ENCODE peak calls at places on chromosomes 6 and 20, in nine cellular contexts. One of them, this sample, is unnamed.

GRCh38 chr6:170480045-170480714 is 72.9 kb downstream of the PSMB1 start:
- DNase-seq in mucosa of descending colon: no peak
- DNase-seq in aorta: no peak
- DNase-seq in ACHN: no peak
- DNase-seq in GOT3: no peak
- DNase-seq in T-helper 17 cell: no peak
- DNase-seq in AG09319: no peak
- DNase-seq in naive thymus-derived CD4-positive, alpha-beta T cell: no peak
- DNase-seq in activated T-helper 1 cell treated with anti-CD3 and anti-CD28 coated beads, Interleukin-2, amount 50 U/mL, for 16 hours: no peak
- DNase-seq in this sample: no peak

GRCh38 chr6:46419576-46420002 is 71.7 kb downstream of the RCAN2 start:
- DNase-seq in mucosa of descending colon: no peak
- DNase-seq in aorta: peak; percentile 58
- DNase-seq in ACHN: peak; percentile 62
- DNase-seq in GOT3: no peak
- DNase-seq in T-helper 17 cell: no peak
- DNase-seq in AG09319: peak; percentile 57
- DNase-seq in naive thymus-derived CD4-positive, alpha-beta T cell: peak; percentile 7
- DNase-seq in activated T-helper 1 cell treated with anti-CD3 and anti-CD28 coated beads, Interleukin-2, amount 50 U/mL, for 16 hours: no peak
- DNase-seq in this sample: no peak

GRCh38 chr6:18044108-18044783 is 56.8 kb upstream of the KIF13A start:
- DNase-seq in mucosa of descending colon: no peak
- DNase-seq in aorta: no peak
- DNase-seq in ACHN: no peak
- DNase-seq in GOT3: no peak
- DNase-seq in T-helper 17 cell: no peak
- DNase-seq in AG09319: no peak
- DNase-seq in naive thymus-derived CD4-positive, alpha-beta T cell: no peak
- DNase-seq in activated T-helper 1 cell treated with anti-CD3 and anti-CD28 coated beads, Interleukin-2, amount 50 U/mL, for 16 hours: no peak
- DNase-seq in this sample: no peak

GRCh38 chr20:6122873-6123649 is at the start of gene FERMT1:
- DNase-seq in mucosa of descending colon: peak; percentile 89
- DNase-seq in aorta: no peak
- DNase-seq in ACHN: peak; percentile 83
- DNase-seq in GOT3: peak; percentile 73
- DNase-seq in T-helper 17 cell: no peak
- DNase-seq in AG09319: peak; percentile 18
- DNase-seq in naive thymus-derived CD4-positive, alpha-beta T cell: no peak
- DNase-seq in activated T-helper 1 cell treated with anti-CD3 and anti-CD28 coated beads, Interleukin-2, amount 50 U/mL, for 16 hours: no peak
- DNase-seq in this sample: no peak

GRCh38 chr6:170134077-170135040 is 156.5 kb downstream of the DLL1 start:
- DNase-seq in mucosa of descending colon: no peak
- DNase-seq in aorta: peak; percentile 46
- DNase-seq in ACHN: no peak
- DNase-seq in GOT3: no peak
- DNase-seq in T-helper 17 cell: peak; percentile 4
- DNase-seq in AG09319: no peak
- DNase-seq in naive thymus-derived CD4-positive, alpha-beta T cell: no peak
- DNase-seq in activated T-helper 1 cell treated with anti-CD3 and anti-CD28 coated beads, Interleukin-2, amount 50 U/mL, for 16 hours: no peak
- DNase-seq in this sample: no peak

GRCh38 chr6:143594647-143595046 is 83.1 kb upstream of the PHACTR2 start:
- DNase-seq in mucosa of descending colon: no peak
- DNase-seq in aorta: no peak
- DNase-seq in ACHN: no peak
- DNase-seq in GOT3: no peak
- DNase-seq in T-helper 17 cell: no peak
- DNase-seq in AG09319: no peak
- DNase-seq in naive thymus-derived CD4-positive, alpha-beta T cell: no peak
- DNase-seq in activated T-helper 1 cell treated with anti-CD3 and anti-CD28 coated beads, Interleukin-2, amount 50 U/mL, for 16 hours: no peak
- DNase-seq in this sample: no peak

GRCh38 chr6:24072038-24072746 is 53.8 kb upstream of the NRSN1 start:
- DNase-seq in mucosa of descending colon: no peak
- DNase-seq in aorta: no peak
- DNase-seq in ACHN: no peak
- DNase-seq in GOT3: no peak
- DNase-seq in T-helper 17 cell: no peak
- DNase-seq in AG09319: no peak
- DNase-seq in naive thymus-derived CD4-positive, alpha-beta T cell: no peak
- DNase-seq in activated T-helper 1 cell treated with anti-CD3 and anti-CD28 coated beads, Interleukin-2, amount 50 U/mL, for 16 hours: no peak
- DNase-seq in this sample: no peak

GRCh38 chr20:62329389-62330377 is 26.9 kb downstream of the ADRM1 start:
- DNase-seq in mucosa of descending colon: no peak
- DNase-seq in aorta: no peak
- DNase-seq in ACHN: no peak
- DNase-seq in GOT3: no peak
- DNase-seq in T-helper 17 cell: no peak
- DNase-seq in AG09319: no peak
- DNase-seq in naive thymus-derived CD4-positive, alpha-beta T cell: no peak
- DNase-seq in activated T-helper 1 cell treated with anti-CD3 and anti-CD28 coated beads, Interleukin-2, amount 50 U/mL, for 16 hours: no peak
- DNase-seq in this sample: no peak

GRCh38 chr6:138953451-138953850 is 34.6 kb downstream of the REPS1 start:
- DNase-seq in mucosa of descending colon: no peak
- DNase-seq in aorta: no peak
- DNase-seq in ACHN: no peak
- DNase-seq in GOT3: no peak
- DNase-seq in T-helper 17 cell: no peak
- DNase-seq in AG09319: no peak
- DNase-seq in naive thymus-derived CD4-positive, alpha-beta T cell: no peak
- DNase-seq in activated T-helper 1 cell treated with anti-CD3 and anti-CD28 coated beads, Interleukin-2, amount 50 U/mL, for 16 hours: no peak
- DNase-seq in this sample: no peak

GRCh38 chr6:30041221-30041620 is 19.8 kb upstream of the POLR1H start:
- DNase-seq in mucosa of descending colon: no peak
- DNase-seq in aorta: no peak
- DNase-seq in ACHN: no peak
- DNase-seq in GOT3: no peak
- DNase-seq in T-helper 17 cell: no peak
- DNase-seq in AG09319: no peak
- DNase-seq in naive thymus-derived CD4-positive, alpha-beta T cell: no peak
- DNase-seq in activated T-helper 1 cell treated with anti-CD3 and anti-CD28 coated beads, Interleukin-2, amount 50 U/mL, for 16 hours: no peak
- DNase-seq in this sample: no peak

GRCh38 chr6:34437644-34437970 is 11.7 kb upstream of the RPS10 start:
- DNase-seq in mucosa of descending colon: no peak
- DNase-seq in aorta: no peak
- DNase-seq in ACHN: no peak
- DNase-seq in GOT3: no peak
- DNase-seq in T-helper 17 cell: no peak
- DNase-seq in AG09319: no peak
- DNase-seq in naive thymus-derived CD4-positive, alpha-beta T cell: no peak
- DNase-seq in activated T-helper 1 cell treated with anti-CD3 and anti-CD28 coated beads, Interleukin-2, amount 50 U/mL, for 16 hours: no peak
- DNase-seq in this sample: no peak

GRCh38 chr6:12342664-12343063 is 52.5 kb downstream of the EDN1 start:
- DNase-seq in mucosa of descending colon: no peak
- DNase-seq in aorta: no peak
- DNase-seq in ACHN: no peak
- DNase-seq in GOT3: no peak
- DNase-seq in T-helper 17 cell: no peak
- DNase-seq in AG09319: no peak
- DNase-seq in naive thymus-derived CD4-positive, alpha-beta T cell: no peak
- DNase-seq in activated T-helper 1 cell treated with anti-CD3 and anti-CD28 coated beads, Interleukin-2, amount 50 U/mL, for 16 hours: no peak
- DNase-seq in this sample: no peak

GRCh38 chr20:44523746-44524145 is 1.9 kb upstream of the SERINC3 start:
- DNase-seq in mucosa of descending colon: no peak
- DNase-seq in aorta: no peak
- DNase-seq in ACHN: no peak
- DNase-seq in GOT3: no peak
- DNase-seq in T-helper 17 cell: no peak
- DNase-seq in AG09319: no peak
- DNase-seq in naive thymus-derived CD4-positive, alpha-beta T cell: no peak
- DNase-seq in activated T-helper 1 cell treated with anti-CD3 and anti-CD28 coated beads, Interleukin-2, amount 50 U/mL, for 16 hours: no peak
- DNase-seq in this sample: no peak

GRCh38 chr6:120945905-120946594 is 388.2 kb downstream of the TBC1D32 start:
- DNase-seq in mucosa of descending colon: no peak
- DNase-seq in aorta: no peak
- DNase-seq in ACHN: no peak
- DNase-seq in GOT3: no peak
- DNase-seq in T-helper 17 cell: no peak
- DNase-seq in AG09319: no peak
- DNase-seq in naive thymus-derived CD4-positive, alpha-beta T cell: no peak
- DNase-seq in activated T-helper 1 cell treated with anti-CD3 and anti-CD28 coated beads, Interleukin-2, amount 50 U/mL, for 16 hours: no peak
- DNase-seq in this sample: no peak

GRCh38 chr6:56752009-56752408 is 109.3 kb upstream of the DST start:
- DNase-seq in mucosa of descending colon: no peak
- DNase-seq in aorta: no peak
- DNase-seq in ACHN: no peak
- DNase-seq in GOT3: no peak
- DNase-seq in T-helper 17 cell: no peak
- DNase-seq in AG09319: no peak
- DNase-seq in naive thymus-derived CD4-positive, alpha-beta T cell: no peak
- DNase-seq in activated T-helper 1 cell treated with anti-CD3 and anti-CD28 coated beads, Interleukin-2, amount 50 U/mL, for 16 hours: no peak
- DNase-seq in this sample: no peak

GRCh38 chr20:25637247-25637646 is 13.4 kb upstream of the NANP start:
- DNase-seq in mucosa of descending colon: no peak
- DNase-seq in aorta: no peak
- DNase-seq in ACHN: no peak
- DNase-seq in GOT3: no peak
- DNase-seq in T-helper 17 cell: no peak
- DNase-seq in AG09319: no peak
- DNase-seq in naive thymus-derived CD4-positive, alpha-beta T cell: no peak
- DNase-seq in activated T-helper 1 cell treated with anti-CD3 and anti-CD28 coated beads, Interleukin-2, amount 50 U/mL, for 16 hours: no peak
- DNase-seq in this sample: no peak

GRCh38 chr20:5065489-5066383 is 54.0 kb downstream of the PCNA start:
- DNase-seq in mucosa of descending colon: peak; percentile 72
- DNase-seq in aorta: peak; percentile 96
- DNase-seq in ACHN: peak; percentile 96
- DNase-seq in GOT3: peak; percentile 95
- DNase-seq in T-helper 17 cell: no peak
- DNase-seq in AG09319: peak; percentile 92
- DNase-seq in naive thymus-derived CD4-positive, alpha-beta T cell: no peak
- DNase-seq in activated T-helper 1 cell treated with anti-CD3 and anti-CD28 coated beads, Interleukin-2, amount 50 U/mL, for 16 hours: no peak
- DNase-seq in this sample: peak; percentile 71

GRCh38 chr6:105326216-105326615 is 76.7 kb downstream of the PREP start:
- DNase-seq in mucosa of descending colon: no peak
- DNase-seq in aorta: no peak
- DNase-seq in ACHN: peak; percentile 66
- DNase-seq in GOT3: no peak
- DNase-seq in T-helper 17 cell: no peak
- DNase-seq in AG09319: no peak
- DNase-seq in naive thymus-derived CD4-positive, alpha-beta T cell: no peak
- DNase-seq in activated T-helper 1 cell treated with anti-CD3 and anti-CD28 coated beads, Interleukin-2, amount 50 U/mL, for 16 hours: no peak
- DNase-seq in this sample: no peak

GRCh38 chr20:58308680-58309527 is 611 bp upstream of the RAB22A start:
- DNase-seq in mucosa of descending colon: peak; percentile 86
- DNase-seq in aorta: peak; percentile 78
- DNase-seq in ACHN: peak; percentile 32
- DNase-seq in GOT3: no peak
- DNase-seq in T-helper 17 cell: peak; percentile 18
- DNase-seq in AG09319: peak; percentile 20
- DNase-seq in naive thymus-derived CD4-positive, alpha-beta T cell: peak; percentile 70
- DNase-seq in activated T-helper 1 cell treated with anti-CD3 and anti-CD28 coated beads, Interleukin-2, amount 50 U/mL, for 16 hours: peak; percentile 30
- DNase-seq in this sample: no peak

GRCh38 chr6:77245026-77245425 is 218.3 kb downstream of the HTR1B start:
- DNase-seq in mucosa of descending colon: no peak
- DNase-seq in aorta: no peak
- DNase-seq in ACHN: no peak
- DNase-seq in GOT3: no peak
- DNase-seq in T-helper 17 cell: no peak
- DNase-seq in AG09319: no peak
- DNase-seq in naive thymus-derived CD4-positive, alpha-beta T cell: no peak
- DNase-seq in activated T-helper 1 cell treated with anti-CD3 and anti-CD28 coated beads, Interleukin-2, amount 50 U/mL, for 16 hours: no peak
- DNase-seq in this sample: no peak